ENCODE peak calls at places on chromosomes 16 and 17, in nine cellular contexts. X, M, I, W, P, Z, J, S and A are unnamed samples.
A peak's percentile ranks its signal among the peaks of the same experiment; 100 is the strongest.

GRCh38 chr17:46157443-46158107 is 35.7 kb downstream of the KANSL1 start:
- DNase-seq in X (no peak), P (no peak), S (no peak), W (no peak), Z (no peak), J (no peak), I (no peak), M (no peak), A (no peak)

GRCh38 chr17:49975531-49975930 is 6.5 kb downstream of the DLX4 start:
- DNase-seq in P (no peak), W (peak; percentile 73), X (no peak), Z (no peak), M (no peak), I (no peak), J (no peak), S (no peak), A (no peak)

GRCh38 chr16:8660841-8661301 is 13.5 kb upstream of the ABAT start:
- DNase-seq in J (no peak), X (peak; percentile 53), I (peak; percentile 83), M (peak; percentile 61), Z (peak; percentile 93), S (peak; percentile 32), P (peak; percentile 66), W (peak; percentile 69), A (no peak)

GRCh38 chr17:28177351-28177750 is 134.9 kb downstream of the NLK start:
- DNase-seq in W (no peak), X (no peak), J (no peak), Z (no peak), S (no peak), P (no peak), I (no peak), M (no peak), A (no peak)

GRCh38 chr16:30662449-30662848 is 4.2 kb downstream of the FBRS start:
- DNase-seq in M (no peak), J (no peak), Z (no peak), W (no peak), S (no peak), I (no peak), P (no peak), X (no peak), A (no peak)

GRCh38 chr17:47802341-47803022 is 19.1 kb downstream of the OSBPL7 start:
- DNase-seq in P (peak; percentile 57), M (peak; percentile 89), I (peak; percentile 53), S (peak; percentile 39), Z (peak; percentile 83), W (peak; percentile 94), X (peak; percentile 82), J (peak; percentile 12), A (peak; percentile 16)

GRCh38 chr17:16352303-16352837 is 899 bp downstream of the CENPV start:
- DNase-seq in S (no peak), X (no peak), Z (peak; percentile 56), I (peak; percentile 43), P (peak; percentile 9), M (peak; percentile 66), J (no peak), W (peak; percentile 86), A (no peak)

GRCh38 chr17:65011047-65011446 is 45.5 kb downstream of the GNA13 start:
- DNase-seq in J (no peak), S (no peak), I (no peak), P (no peak), W (no peak), Z (no peak), M (no peak), X (no peak), A (no peak)

GRCh38 chr17:9432121-9432866 is 143.3 kb downstream of the STX8 start:
- DNase-seq in I (no peak), J (no peak), S (no peak), X (no peak), Z (no peak), M (no peak), P (no peak), W (no peak), A (no peak)